ENCODE peak calls at places on chromosomes 4 and X, in nine cellular contexts. D, F, H, Y, P, G, Q, V and L are unnamed samples.

GRCh38 chrX:45145492-45146215 is 55.0 kb downstream of the DIPK2B start:
- DNase-seq in Y (no peak), H (no peak), P (no peak), D (no peak), V (no peak), F (no peak), G (no peak), Q (no peak), L (no peak)

GRCh38 chrX:11792461-11793421 is 34.7 kb downstream of the MSL3 start:
- DNase-seq in Y (peak; percentile 50), V (no peak), G (no peak), F (no peak), P (no peak), D (no peak), H (no peak), Q (no peak), L (no peak)

GRCh38 chr4:109998867-109999303 is 86.2 kb downstream of the EGF start:
- DNase-seq in Q (no peak), Y (peak; percentile 54), G (no peak), V (no peak), H (no peak), D (peak; percentile 42), P (peak; percentile 42), F (no peak), L (no peak)

GRCh38 chrX:49230500-49231232 is 2.5 kb downstream of the CACNA1F start:
- DNase-seq in P (no peak), Q (no peak), D (no peak), Y (peak; percentile 80), H (peak; percentile 24), G (no peak), V (peak; percentile 54), F (no peak), L (peak; percentile 88)

GRCh38 chr4:124710911-124711310 is 1.6 kb downstream of the ANKRD50 start:
- DNase-seq in P (peak; percentile 32), F (no peak), D (peak; percentile 5), V (no peak), H (no peak), G (no peak), Y (no peak), Q (no peak), L (peak; percentile 11)

GRCh38 chr4:174036563-174036962 is 246.9 kb downstream of the FBXO8 start:
- DNase-seq in F (no peak), G (no peak), Q (no peak), D (no peak), H (no peak), Y (no peak), P (no peak), V (no peak), L (no peak)

GRCh38 chr4:78661923-78662521 is 110.5 kb downstream of the ANXA3 start:
- DNase-seq in F (no peak), D (peak; percentile 87), Q (no peak), Y (no peak), V (no peak), P (peak; percentile 44), H (no peak), G (no peak), L (no peak)

GRCh38 chrX:56974408-56974807 is 20.9 kb downstream of the SPIN3 start:
- DNase-seq in G (no peak), F (no peak), P (no peak), V (no peak), D (no peak), Y (no peak), Q (no peak), H (no peak), L (no peak)

GRCh38 chr4:7943211-7943610 is 3.5 kb upstream of the AFAP1 start:
- DNase-seq in Q (no peak), F (no peak), V (no peak), H (no peak), G (no peak), D (no peak), Y (no peak), P (no peak), L (no peak)

GRCh38 chr4:6472387-6473263 is at the start of gene PPP2R2C:
- DNase-seq in H (peak; percentile 11), D (no peak), Q (no peak), P (no peak), Y (peak; percentile 20), F (no peak), G (no peak), V (no peak), L (no peak)

GRCh38 chr4:147578057-147578476 is 39.1 kb upstream of the TMEM184C start:
- DNase-seq in F (peak; percentile 89), G (no peak), V (no peak), Y (no peak), Q (no peak), D (peak; percentile 85), H (no peak), P (peak; percentile 69), L (no peak)

GRCh38 chrX:17552251-17552650 is 177.3 kb downstream of the NHS start:
- DNase-seq in G (no peak), H (no peak), P (no peak), Y (no peak), F (no peak), D (no peak), V (no peak), Q (no peak), L (no peak)

GRCh38 chr4:106266201-106266600 is 49.8 kb downstream of the TBCK start:
- DNase-seq in P (peak; percentile 42), G (no peak), Q (no peak), D (peak; percentile 13), Y (no peak), H (no peak), V (no peak), F (peak; percentile 12), L (no peak)

GRCh38 chr4:113080050-113080449 is 30.6 kb downstream of the ANK2 start:
- DNase-seq in P (no peak), D (no peak), H (no peak), V (no peak), Q (no peak), F (no peak), G (no peak), Y (no peak), L (no peak)

GRCh38 chr4:1599491-1600210 is 84.5 kb downstream of the FAM53A start:
- DNase-seq in G (no peak), F (no peak), D (no peak), H (no peak), V (no peak), Y (no peak), Q (no peak), P (no peak), L (no peak)

GRCh38 chr4:33924239-33924638 is 2320.1 kb downstream of the ARAP2 start:
- DNase-seq in H (no peak), D (no peak), P (peak; percentile 12), Q (no peak), F (peak; percentile 24), Y (no peak), G (no peak), V (no peak), L (no peak)

GRCh38 chrX:51242212-51242611 is 90.4 kb upstream of the NUDT10 start:
- DNase-seq in Y (no peak), V (no peak), G (no peak), F (no peak), P (no peak), D (no peak), H (no peak), Q (no peak), L (no peak)

GRCh38 chrX:29948653-29949052 is 266.7 kb upstream of the MAGEB2 start:
- DNase-seq in F (no peak), G (no peak), D (no peak), Y (no peak), P (peak; percentile 1), Q (no peak), V (no peak), H (no peak), L (no peak)

GRCh38 chrX:20500171-20500865 is 233.6 kb upstream of the RPS6KA3 start:
- DNase-seq in H (no peak), V (no peak), Y (no peak), G (no peak), P (no peak), D (no peak), F (no peak), Q (no peak), L (no peak)

GRCh38 chrX:37350034-37350365 is 836 bp downstream of the PRRG1 start:
- DNase-seq in D (peak; percentile 7), V (peak; percentile 19), Q (no peak), P (no peak), G (no peak), H (no peak), F (no peak), Y (no peak), L (peak; percentile 28)

GRCh38 chr4:150033937-150034336 is 44.3 kb upstream of the DCLK2 start:
- DNase-seq in G (no peak), Y (no peak), D (no peak), P (no peak), F (no peak), V (no peak), H (no peak), Q (no peak), L (peak; percentile 62)

GRCh38 chrX:22520128-22520828 is 247.6 kb downstream of the CBLL2 start:
- DNase-seq in Y (no peak), G (no peak), Q (no peak), H (no peak), P (no peak), F (no peak), V (no peak), D (no peak), L (no peak)

GRCh38 chr4:113162089-113162488 is 112.6 kb downstream of the ANK2 start:
- DNase-seq in P (no peak), G (no peak), H (no peak), D (no peak), V (no peak), Q (no peak), Y (no peak), F (no peak), L (no peak)

GRCh38 chrX:108114541-108114940 is 23.0 kb downstream of the ATG4A start:
- DNase-seq in F (no peak), V (no peak), D (no peak), G (no peak), Q (no peak), P (no peak), Y (no peak), H (no peak), L (no peak)

GRCh38 chr4:166386491-166387367 is 513.7 kb downstream of the TLL1 start:
- DNase-seq in V (no peak), H (no peak), G (no peak), P (no peak), F (no peak), Y (no peak), D (no peak), Q (no peak), L (no peak)

GRCh38 chr4:186900980-186901379 is 177.3 kb upstream of the FAT1 start:
- DNase-seq in H (no peak), V (no peak), F (no peak), Y (no peak), D (no peak), P (no peak), Q (no peak), G (no peak), L (no peak)

GRCh38 chr4:8912506-8912905 is 40.9 kb upstream of the HMX1 start:
- DNase-seq in Q (no peak), H (no peak), G (no peak), P (no peak), D (no peak), Y (no peak), V (no peak), F (no peak), L (peak; percentile 10)

GRCh38 chr4:176792348-176793059 is at the start of gene VEGFC:
- DNase-seq in H (no peak), F (peak; percentile 56), Y (peak; percentile 27), Q (no peak), G (no peak), V (peak; percentile 32), D (peak; percentile 61), P (peak; percentile 50), L (no peak)